ENCODE peak calls at places on chromosomes 3 and 15, in four cellular contexts. One of them, this sample, is unnamed.

GRCh38 chr15:100784493-100785180 is 95.0 kb upstream of the ALDH1A3 start:
- DNase-seq in GM12865: no peak
- DNase-seq in breast epithelium: no peak
- DNase-seq in nephron progenitor cell: no peak
- DNase-seq in this sample: no peak

GRCh38 chr3:23129817-23130216 is 73.3 kb upstream of the UBE2E2 start:
- DNase-seq in GM12865: peak; percentile 25
- DNase-seq in breast epithelium: no peak
- DNase-seq in nephron progenitor cell: no peak
- DNase-seq in this sample: no peak

GRCh38 chr3:180409170-180409569 is 192.8 kb upstream of the TTC14 start:
- DNase-seq in GM12865: no peak
- DNase-seq in breast epithelium: no peak
- DNase-seq in nephron progenitor cell: no peak
- DNase-seq in this sample: no peak

GRCh38 chr3:127970966-127971592 is 56.0 kb downstream of the KBTBD12 start:
- DNase-seq in GM12865: peak; percentile 72
- DNase-seq in breast epithelium: no peak
- DNase-seq in nephron progenitor cell: peak; percentile 29
- DNase-seq in this sample: no peak

GRCh38 chr3:58013973-58014649 is 5.9 kb downstream of the FLNB start:
- DNase-seq in GM12865: no peak
- DNase-seq in breast epithelium: no peak
- DNase-seq in nephron progenitor cell: peak; percentile 64
- DNase-seq in this sample: no peak

GRCh38 chr15:75307778-75308390 is 25.2 kb downstream of the GOLGA6D start:
- DNase-seq in GM12865: peak; percentile 53
- DNase-seq in breast epithelium: no peak
- DNase-seq in nephron progenitor cell: peak; percentile 63
- DNase-seq in this sample: peak; percentile 74

GRCh38 chr3:116394365-116394764 is 50.9 kb downstream of the LSAMP start:
- DNase-seq in GM12865: no peak
- DNase-seq in breast epithelium: no peak
- DNase-seq in nephron progenitor cell: no peak
- DNase-seq in this sample: no peak

GRCh38 chr15:74036271-74037170 is 42.0 kb downstream of the PML start:
- DNase-seq in GM12865: no peak
- DNase-seq in breast epithelium: no peak
- DNase-seq in nephron progenitor cell: peak; percentile 72
- DNase-seq in this sample: peak; percentile 74

GRCh38 chr3:185677146-185677829 is 91.2 kb downstream of the SENP2 start:
- DNase-seq in GM12865: peak; percentile 71
- DNase-seq in breast epithelium: no peak
- DNase-seq in nephron progenitor cell: no peak
- DNase-seq in this sample: peak; percentile 56

GRCh38 chr3:31862861-31863260 is 118.2 kb downstream of the OSBPL10 start:
- DNase-seq in GM12865: no peak
- DNase-seq in breast epithelium: no peak
- DNase-seq in nephron progenitor cell: no peak
- DNase-seq in this sample: no peak

GRCh38 chr3:146581877-146582508 is 23.2 kb downstream of the PLSCR5 start:
- DNase-seq in GM12865: no peak
- DNase-seq in breast epithelium: no peak
- DNase-seq in nephron progenitor cell: no peak
- DNase-seq in this sample: no peak

GRCh38 chr15:22880981-22881738 is 42.7 kb downstream of the NIPA2 start:
- DNase-seq in GM12865: no peak
- DNase-seq in breast epithelium: no peak
- DNase-seq in nephron progenitor cell: no peak
- DNase-seq in this sample: no peak

GRCh38 chr15:88617031-88617722 is 4.0 kb upstream of the AEN start:
- DNase-seq in GM12865: no peak
- DNase-seq in breast epithelium: no peak
- DNase-seq in nephron progenitor cell: no peak
- DNase-seq in this sample: peak; percentile 0

GRCh38 chr3:134460965-134461364 is 24.8 kb downstream of the ANAPC13 start:
- DNase-seq in GM12865: no peak
- DNase-seq in breast epithelium: no peak
- DNase-seq in nephron progenitor cell: no peak
- DNase-seq in this sample: no peak

GRCh38 chr15:29805043-29805707 is 17.1 kb downstream of the TJP1 start:
- DNase-seq in GM12865: no peak
- DNase-seq in breast epithelium: no peak
- DNase-seq in nephron progenitor cell: no peak
- DNase-seq in this sample: no peak

GRCh38 chr3:66603161-66603611 is 102.4 kb upstream of the LRIG1 start:
- DNase-seq in GM12865: no peak
- DNase-seq in breast epithelium: no peak
- DNase-seq in nephron progenitor cell: no peak
- DNase-seq in this sample: no peak

GRCh38 chr3:64363842-64364241 is 138.6 kb upstream of the PRICKLE2 start:
- DNase-seq in GM12865: no peak
- DNase-seq in breast epithelium: no peak
- DNase-seq in nephron progenitor cell: no peak
- DNase-seq in this sample: no peak

DNA sequence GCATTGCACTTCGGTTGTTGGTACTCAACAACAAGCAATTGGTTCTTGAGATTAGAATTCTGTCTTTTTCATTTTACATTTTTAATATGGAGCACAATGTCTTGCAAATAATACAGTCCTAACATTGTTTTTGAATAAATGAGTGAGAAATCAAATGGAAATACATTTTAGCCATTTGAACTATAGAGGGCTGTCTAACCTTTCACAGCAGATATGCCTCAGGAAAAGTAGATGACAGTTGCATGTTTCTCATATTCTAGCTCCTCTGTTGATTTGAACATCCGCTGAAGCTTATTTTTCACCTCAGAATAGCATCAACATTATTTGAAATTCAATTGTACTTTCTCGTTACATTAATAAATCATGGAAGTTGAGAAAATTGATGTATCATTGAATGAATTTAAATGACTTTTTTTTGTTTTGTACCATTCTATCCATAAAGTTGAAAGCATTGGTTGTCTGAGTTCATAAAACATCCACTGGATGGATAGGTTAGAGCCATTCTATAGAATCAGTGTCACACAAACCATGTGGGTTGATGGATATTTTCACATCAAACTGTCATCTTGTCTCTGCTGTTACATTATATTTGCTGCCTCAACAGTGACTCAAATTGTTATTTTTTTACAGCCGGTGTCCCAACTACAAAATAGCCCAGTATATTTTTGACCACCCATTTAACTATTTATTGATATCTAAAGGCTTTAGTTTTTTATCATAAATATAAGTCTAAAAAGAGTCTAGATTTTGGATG is 928.3 kb downstream of the NSUN3 start:
- DNase-seq in GM12865: no peak
- DNase-seq in breast epithelium: no peak
- DNase-seq in nephron progenitor cell: no peak
- DNase-seq in this sample: no peak
- TF ChIP-seq CTCF in GM12865: no peak
- TF ChIP-seq CTCF in breast epithelium: no peak
- TF ChIP-seq CTCF in nephron progenitor cell: no peak
- TF ChIP-seq CTCF in this sample: no peak

GRCh38 chr15:67241132-67241855 is 13.2 kb downstream of the AAGAB start:
- DNase-seq in GM12865: peak; percentile 88
- DNase-seq in breast epithelium: no peak
- DNase-seq in nephron progenitor cell: no peak
- DNase-seq in this sample: no peak

GRCh38 chr15:67244966-67245478 is 9.4 kb downstream of the AAGAB start:
- DNase-seq in GM12865: no peak
- DNase-seq in breast epithelium: no peak
- DNase-seq in nephron progenitor cell: no peak
- DNase-seq in this sample: no peak

GRCh38 chr15:67242665-67243064 is 11.8 kb downstream of the AAGAB start:
- DNase-seq in GM12865: no peak
- DNase-seq in breast epithelium: no peak
- DNase-seq in nephron progenitor cell: no peak
- DNase-seq in this sample: no peak

GRCh38 chr15:67240235-67241131 is 14.0 kb downstream of the AAGAB start:
- DNase-seq in GM12865: peak; percentile 29
- DNase-seq in breast epithelium: no peak
- DNase-seq in nephron progenitor cell: no peak
- DNase-seq in this sample: no peak
- TF ChIP-seq CTCF in GM12865: peak; percentile 25
- TF ChIP-seq CTCF in breast epithelium: no peak
- TF ChIP-seq CTCF in nephron progenitor cell: no peak
- TF ChIP-seq CTCF in this sample: no peak

GRCh38 chr3:11509175-11510000 is 134.3 kb downstream of the VGLL4 start:
- DNase-seq in GM12865: no peak
- DNase-seq in breast epithelium: no peak
- DNase-seq in nephron progenitor cell: peak; percentile 34
- DNase-seq in this sample: no peak
- TF ChIP-seq CTCF in GM12865: no peak
- TF ChIP-seq CTCF in breast epithelium: no peak
- TF ChIP-seq CTCF in nephron progenitor cell: no peak
- TF ChIP-seq CTCF in this sample: no peak

GRCh38 chr3:108728934-108729333 is 28.3 kb downstream of the RETNLB start:
- DNase-seq in GM12865: no peak
- DNase-seq in breast epithelium: no peak
- DNase-seq in nephron progenitor cell: no peak
- DNase-seq in this sample: no peak
- TF ChIP-seq CTCF in GM12865: no peak
- TF ChIP-seq CTCF in breast epithelium: no peak
- TF ChIP-seq CTCF in nephron progenitor cell: no peak
- TF ChIP-seq CTCF in this sample: no peak

GRCh38 chr3:9946112-9947024 is 5.8 kb downstream of the PRRT3 start:
- DNase-seq in GM12865: no peak
- DNase-seq in breast epithelium: peak; percentile 87
- DNase-seq in nephron progenitor cell: peak; percentile 91
- DNase-seq in this sample: peak; percentile 92
- TF ChIP-seq CTCF in GM12865: no peak
- TF ChIP-seq CTCF in breast epithelium: peak; percentile 47
- TF ChIP-seq CTCF in nephron progenitor cell: peak; percentile 58
- TF ChIP-seq CTCF in this sample: peak; percentile 33

GRCh38 chr3:188234172-188234571 is 80.2 kb downstream of the LPP start:
- DNase-seq in GM12865: no peak
- DNase-seq in breast epithelium: no peak
- DNase-seq in nephron progenitor cell: no peak
- DNase-seq in this sample: no peak

GRCh38 chr3:188239035-188239434 is 85.1 kb downstream of the LPP start:
- DNase-seq in GM12865: no peak
- DNase-seq in breast epithelium: no peak
- DNase-seq in nephron progenitor cell: no peak
- DNase-seq in this sample: no peak

GRCh38 chr3:188233320-188233719 is 79.4 kb downstream of the LPP start:
- DNase-seq in GM12865: no peak
- DNase-seq in breast epithelium: no peak
- DNase-seq in nephron progenitor cell: no peak
- DNase-seq in this sample: no peak

GRCh38 chr3:188239577-188239976 is 85.6 kb downstream of the LPP start:
- DNase-seq in GM12865: no peak
- DNase-seq in breast epithelium: no peak
- DNase-seq in nephron progenitor cell: no peak
- DNase-seq in this sample: no peak

GRCh38 chr3:188236241-188236640 is 82.3 kb downstream of the LPP start:
- DNase-seq in GM12865: peak; percentile 6
- DNase-seq in breast epithelium: no peak
- DNase-seq in nephron progenitor cell: no peak
- DNase-seq in this sample: no peak
- TF ChIP-seq CTCF in GM12865: no peak
- TF ChIP-seq CTCF in breast epithelium: no peak
- TF ChIP-seq CTCF in nephron progenitor cell: no peak
- TF ChIP-seq CTCF in this sample: no peak

GRCh38 chr3:49701388-49702077 is 12.2 kb downstream of the RNF123 start:
- DNase-seq in GM12865: no peak
- DNase-seq in breast epithelium: no peak
- DNase-seq in nephron progenitor cell: peak; percentile 43
- DNase-seq in this sample: peak; percentile 57
- TF ChIP-seq CTCF in GM12865: peak; percentile 31
- TF ChIP-seq CTCF in breast epithelium: no peak
- TF ChIP-seq CTCF in nephron progenitor cell: peak; percentile 48
- TF ChIP-seq CTCF in this sample: peak; percentile 46